ENCODE peak calls at places on chromosomes 4 and X, in six cellular contexts. X is heart left ventricle; F is CD8-positive, alpha-beta memory T cell; H is testis; U is left lung; V is ovary. Z is an unnamed sample.

GRCh38 chr4:6777636-6778281 is 4.8 kb upstream of the KIAA0232 start:
- DNase-seq in F (no peak), X (no peak), V (no peak), H (no peak), U (no peak), Z (peak; percentile 62)

GRCh38 chrX:129980540-129981206 is 1.8 kb upstream of the BCORL1 start:
- DNase-seq in H (peak; percentile 35), V (peak; percentile 68), F (peak; percentile 13), U (peak; percentile 59), X (peak; percentile 81), Z (peak; percentile 61)

GRCh38 chr4:104491826-104492771 is 2.6 kb downstream of the CXXC4 start:
- DNase-seq in X (no peak), F (no peak), H (peak; percentile 23), V (peak; percentile 22), U (no peak), Z (no peak)

GRCh38 chrX:15242899-15243555 is 26.9 kb downstream of the ASB9 start:
- DNase-seq in U (no peak), H (peak; percentile 37), F (peak; percentile 3), V (no peak), X (no peak), Z (peak; percentile 23)

GRCh38 chrX:77743720-77744119 is 42.3 kb downstream of the ATRX start:
- DNase-seq in X (no peak), V (no peak), U (no peak), F (no peak), H (no peak), Z (no peak)

GRCh38 chr4:176217510-176217909 is 22.1 kb upstream of the SPATA4 start:
- DNase-seq in V (no peak), H (no peak), F (no peak), X (no peak), U (no peak), Z (no peak)

GRCh38 chrX:117641913-117642656 is 474.5 kb downstream of the KLHL13 start:
- DNase-seq in V (no peak), X (no peak), F (no peak), U (no peak), H (no peak), Z (no peak)

GRCh38 chr4:101953949-101954348 is 163.4 kb downstream of the BANK1 start:
- DNase-seq in V (no peak), H (no peak), X (no peak), U (no peak), F (no peak), Z (no peak)

GRCh38 chr4:185885075-185885474 is 73.1 kb upstream of the SORBS2 start:
- DNase-seq in F (no peak), X (no peak), V (no peak), H (no peak), U (no peak), Z (no peak)

GRCh38 chr4:78293841-78294301 is 236.7 kb downstream of the FRAS1 start:
- DNase-seq in H (no peak), U (no peak), F (no peak), X (no peak), V (no peak), Z (no peak)

GRCh38 chrX:53268173-53268572 is 13.2 kb downstream of the IQSEC2 start:
- DNase-seq in F (no peak), U (no peak), X (no peak), H (no peak), V (no peak), Z (no peak)
- H3K4me1 ChIP-seq in F (peaks cover 4% of the 10 kb centered on the region), U (peaks cover 2% of the 10 kb centered on the region), X (no peaks in the 10 kb centered on the region), H (no peaks in the 10 kb centered on the region), V (no peaks in the 10 kb centered on the region), Z (no peaks in the 10 kb centered on the region)

DNA sequence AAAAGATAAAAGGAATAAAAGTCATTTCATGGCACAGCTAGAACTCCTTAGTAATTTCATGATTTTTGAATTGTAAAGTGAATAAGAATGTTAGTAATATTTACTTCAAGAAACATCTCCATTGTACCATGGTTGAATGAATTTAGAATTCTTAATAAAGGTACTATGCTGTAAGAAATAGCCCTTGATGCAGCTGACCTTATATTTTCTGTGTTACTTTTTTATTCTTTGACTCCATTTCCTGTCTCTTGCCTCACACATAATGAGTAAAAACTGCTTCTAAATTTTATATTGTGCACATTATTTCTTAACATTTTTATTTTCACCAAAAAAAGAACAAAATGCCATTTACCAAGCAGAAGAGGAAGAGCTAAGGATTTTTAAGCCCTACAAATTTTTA is 81.9 kb upstream of the PDHA2 start:
- DNase-seq in H (no peak), X (no peak), F (no peak), U (no peak), V (no peak), Z (no peak)
- H3K4me1 ChIP-seq in H (no peaks in the 10 kb centered on the region), X (no peaks in the 10 kb centered on the region), F (no peaks in the 10 kb centered on the region), U (no peaks in the 10 kb centered on the region), V (no peaks in the 10 kb centered on the region), Z (no peaks in the 10 kb centered on the region)

GRCh38 chr4:8225290-8225625 is 26.2 kb downstream of the SH3TC1 start:
- DNase-seq in U (no peak), V (no peak), H (no peak), F (no peak), X (peak; percentile 40), Z (no peak)
- H3K4me1 ChIP-seq in U (peaks cover 11% of the 10 kb centered on the region), V (peaks cover 12% of the 10 kb centered on the region), H (peaks cover 8% of the 10 kb centered on the region), F (peaks cover 74% of the 10 kb centered on the region), X (peaks cover 8% of the 10 kb centered on the region), Z (peaks cover 19% of the 10 kb centered on the region)

DNA sequence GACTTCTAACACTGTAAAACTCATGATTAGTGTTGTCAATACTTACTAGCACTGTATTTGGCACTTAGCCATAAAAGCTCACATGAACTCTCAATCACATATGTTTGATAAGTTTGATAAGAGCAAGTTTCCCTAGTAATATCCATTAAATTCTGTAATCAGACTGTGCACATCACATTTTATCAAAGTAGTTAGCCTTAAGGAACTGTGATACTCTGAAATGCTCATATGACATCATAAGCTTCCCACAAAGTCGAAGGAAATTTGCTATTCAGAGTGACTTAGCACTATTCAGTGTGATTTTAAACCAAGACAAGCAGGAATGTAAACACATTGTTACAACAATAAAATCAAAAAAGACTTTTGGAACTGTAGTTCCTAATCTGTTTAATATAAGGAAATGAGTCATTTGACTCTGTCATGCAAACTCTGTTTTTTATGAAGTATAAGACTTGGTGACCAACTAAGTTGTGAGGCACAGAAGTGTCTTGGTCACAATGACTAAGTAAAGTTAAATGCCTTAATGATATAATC is 6.7 kb downstream of the SLC7A11 start:
- DNase-seq in U (no peak), X (no peak), H (no peak), F (no peak), V (no peak), Z (no peak)
- H3K4me1 ChIP-seq in U (no peaks in the 10 kb centered on the region), X (no peaks in the 10 kb centered on the region), H (no peaks in the 10 kb centered on the region), F (no peaks in the 10 kb centered on the region), V (no peaks in the 10 kb centered on the region), Z (no peaks in the 10 kb centered on the region)

DNA sequence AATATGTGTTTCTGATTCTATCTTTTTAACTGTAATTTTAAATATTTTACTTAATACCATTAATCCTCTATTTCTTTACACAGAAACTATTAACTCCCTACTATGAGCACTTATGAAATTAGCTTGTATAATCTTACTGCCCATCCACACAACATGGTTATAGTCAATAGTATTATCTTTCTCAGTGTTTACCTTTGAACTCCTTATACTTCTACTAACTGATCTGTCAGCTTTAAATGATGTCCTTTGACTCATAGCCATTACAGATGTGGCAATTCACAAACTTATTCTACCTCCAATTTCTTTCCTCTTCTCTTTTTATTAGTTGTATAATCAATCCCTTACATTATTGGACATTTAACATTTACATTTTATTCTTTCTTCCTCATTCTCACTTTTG is 5.5 kb downstream of the SEC31A start:
- DNase-seq in F (no peak), H (no peak), U (no peak), V (no peak), X (no peak), Z (no peak)
- H3K4me1 ChIP-seq in F (peaks cover 30% of the 10 kb centered on the region), H (peaks cover 18% of the 10 kb centered on the region), U (peaks cover 10% of the 10 kb centered on the region), V (peaks cover 7% of the 10 kb centered on the region), X (peaks cover 9% of the 10 kb centered on the region), Z (peaks cover 48% of the 10 kb centered on the region)

DNA sequence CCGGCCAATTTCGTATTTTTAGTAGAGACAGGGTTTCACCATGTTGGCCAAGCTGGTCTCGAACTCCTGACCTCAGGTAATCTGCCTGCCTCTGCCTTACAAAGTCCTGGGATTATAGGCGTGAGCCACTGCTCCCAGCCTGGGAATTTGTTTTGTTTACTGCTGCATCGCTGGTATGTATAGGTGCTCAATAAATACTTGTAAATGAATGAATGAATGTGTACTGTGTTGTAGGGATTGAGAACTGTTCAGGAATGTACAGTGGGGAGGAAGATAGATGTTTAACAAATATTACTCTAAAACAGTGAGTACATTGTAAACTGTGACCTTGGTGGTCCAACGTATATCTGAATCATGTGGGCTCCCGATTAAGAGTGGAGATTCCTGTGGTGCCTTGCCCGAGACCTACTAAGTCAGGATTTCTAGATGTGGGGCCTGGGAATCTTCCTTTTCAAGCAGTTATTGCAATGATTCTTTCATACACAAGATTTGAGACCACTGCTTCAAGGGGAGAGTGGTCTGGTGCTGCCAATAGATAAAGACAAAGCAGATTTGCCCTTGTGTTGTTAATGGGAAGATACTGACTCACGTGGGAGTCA is 41.0 kb downstream of the WWC2 start:
- DNase-seq in U (no peak), V (no peak), H (no peak), F (no peak), X (no peak), Z (no peak)
- H3K4me1 ChIP-seq in U (peaks cover 13% of the 10 kb centered on the region), V (peaks cover 6% of the 10 kb centered on the region), H (peaks cover 4% of the 10 kb centered on the region), F (no peaks in the 10 kb centered on the region), X (peaks cover 14% of the 10 kb centered on the region), Z (no peaks in the 10 kb centered on the region)

DNA sequence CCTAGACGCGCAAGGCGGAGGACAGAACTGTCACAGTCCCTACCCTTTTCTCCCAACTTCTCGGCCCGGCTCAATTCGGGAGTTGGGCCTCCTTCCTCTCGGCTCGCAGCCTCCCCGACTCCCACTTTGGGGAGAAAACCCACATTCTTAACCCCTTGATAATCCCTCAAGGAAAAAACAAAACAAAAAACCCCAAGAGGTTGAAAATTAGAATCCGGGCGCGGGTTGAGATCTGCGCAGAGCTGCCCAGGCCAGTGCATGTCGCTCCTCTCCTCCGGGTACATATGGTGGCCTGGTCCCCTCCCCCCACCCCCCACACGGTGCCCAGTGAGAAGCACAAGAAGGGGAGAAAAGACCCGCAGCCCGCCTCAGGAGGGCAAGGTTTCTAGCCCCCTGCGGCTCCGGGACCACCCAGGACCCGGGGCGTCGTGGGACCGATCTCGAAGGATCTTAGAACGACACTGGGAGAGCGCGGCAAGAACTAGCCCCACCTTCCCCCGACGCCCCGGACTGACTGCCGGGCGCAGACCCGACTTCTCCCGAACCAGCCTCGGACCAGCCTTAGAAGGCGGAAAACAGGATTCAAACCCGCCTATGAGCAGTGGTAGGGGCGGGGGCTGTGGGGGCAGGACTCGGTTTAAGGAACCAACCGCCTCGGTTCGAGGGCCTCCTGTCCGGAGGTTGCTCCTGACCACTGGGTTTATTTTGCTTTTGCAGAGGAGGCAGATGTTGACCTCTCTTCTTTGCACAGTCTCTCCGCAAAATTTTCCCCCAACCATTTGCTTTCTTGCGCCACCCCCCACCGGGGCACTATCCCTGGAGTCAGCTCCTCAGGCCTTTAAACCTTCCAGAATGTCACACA is 2.5 kb upstream of the PDGFRA start:
- DNase-seq in F (no peak), H (peak; percentile 77), X (peak; percentile 74), V (peak; percentile 85), U (peak; percentile 70), Z (peak; percentile 54)
- H3K4me1 ChIP-seq in F (peaks cover 14% of the 10 kb centered on the region), H (peaks cover 21% of the 10 kb centered on the region), X (peaks cover 9% of the 10 kb centered on the region), V (peaks cover 4% of the 10 kb centered on the region), U (no peaks in the 10 kb centered on the region), Z (peaks cover 27% of the 10 kb centered on the region)

GRCh38 chr4:168766537-168767316 is 243.3 kb downstream of the CBR4 start:
- DNase-seq in V (no peak), X (no peak), U (no peak), F (no peak), H (no peak), Z (no peak)
- H3K4me1 ChIP-seq in V (peaks cover 1% of the 10 kb centered on the region), X (peaks cover 21% of the 10 kb centered on the region), U (no peaks in the 10 kb centered on the region), F (no peaks in the 10 kb centered on the region), H (peaks cover 8% of the 10 kb centered on the region), Z (no peaks in the 10 kb centered on the region)